ENCODE peak calls at places on chromosome 10, in eight cellular contexts. G is RKO; W is NCI-H1105; M is germinal center; P is activated CD8-positive, alpha-beta memory T cell treated with anti-CD3 and anti-CD28 coated beads for 48 hours; I is endodermal cell; S is IMR-90; E is stimulated activated CD8-positive, alpha-beta memory T cell treated with anti-CD3 and anti-CD28 coated beads, Interleukin-7, amount 100 ng/mL, for 1 hour. L is an unnamed sample.

GRCh38 chr10:124388823-124389612 is 29.7 kb downstream of the OAT start:
- DNase-seq in I (peak), W (peak), M (peak), P (peak), S (peak), E (peak), G (peak), L (peak)

GRCh38 chr10:74775099-74775498 is 51.3 kb upstream of the KAT6B start:
- DNase-seq in G (no peak), M (no peak), W (no peak), S (no peak), P (no peak), E (no peak), I (no peak), L (no peak)

GRCh38 chr10:88996927-88997326 is 6.3 kb downstream of the FAS start:
- DNase-seq in P (no peak), S (no peak), E (no peak), M (peak), I (no peak), W (no peak), G (no peak), L (no peak)

GRCh38 chr10:96973809-96974208 is 141.7 kb downstream of the LCOR start:
- DNase-seq in P (no peak), S (no peak), I (no peak), E (no peak), G (no peak), W (no peak), M (no peak), L (no peak)

GRCh38 chr10:112446055-112446854 is 459 bp downstream of the ZDHHC6 start:
- DNase-seq in M (peak), I (peak), P (no peak), G (peak), E (no peak), W (no peak), S (peak), L (no peak)

GRCh38 chr10:102342958-102343357 is 52.5 kb upstream of the NFKB2 start:
- DNase-seq in W (no peak), P (no peak), S (peak), E (no peak), M (no peak), G (peak), I (no peak), L (no peak)

GRCh38 chr10:104286939-104287338 is 18.0 kb downstream of the GSTO2 start:
- DNase-seq in G (no peak), I (no peak), S (no peak), P (no peak), W (no peak), M (no peak), E (no peak), L (no peak)

GRCh38 chr10:117174439-117175214 is 22.7 kb upstream of the KCNK18 start:
- DNase-seq in P (peak), G (peak), E (peak), M (peak), S (peak), W (peak), I (peak), L (peak)

GRCh38 chr10:45550903-45551302 is 121.7 kb downstream of the ZFAND4 start:
- DNase-seq in M (no peak), E (no peak), G (no peak), P (no peak), I (no peak), W (no peak), S (peak), L (no peak)

GRCh38 chr10:45403151-45403550 is 29.1 kb downstream of the ALOX5 start:
- DNase-seq in E (no peak), W (no peak), S (peak), I (no peak), P (no peak), M (no peak), G (peak), L (no peak)

GRCh38 chr10:523925-524324 is 165.5 kb downstream of the DIP2C start:
- DNase-seq in W (no peak), G (no peak), P (no peak), S (no peak), E (no peak), M (no peak), I (no peak), L (no peak)

GRCh38 chr10:13078912-13079775 is 20.8 kb upstream of the OPTN start:
- DNase-seq in W (no peak), P (no peak), S (no peak), I (peak), E (no peak), M (no peak), G (no peak), L (no peak)

GRCh38 chr10:91683976-91684375 is 51.1 kb upstream of the PPP1R3C start:
- DNase-seq in M (no peak), S (peak), P (no peak), G (peak), W (no peak), E (no peak), I (no peak), L (peak)